ENCODE peak calls at places on chromosomes 2 and 18, in five cellular contexts. One of them, this sample, is unnamed.

GRCh38 chr18:25350561-25351201 is 1.3 kb downstream of the ZNF521 start:
- DNase-seq in A549: no peak
- DNase-seq in fibroblast of villous mesenchyme: peak; percentile 54
- DNase-seq in AG09309: no peak
- DNase-seq in fibroblast of the aortic adventitia: peak; percentile 55
- DNase-seq in this sample: no peak

GRCh38 chr2:105789745-105790466 is 45.2 kb downstream of the NCK2 start:
- DNase-seq in A549: no peak
- DNase-seq in fibroblast of villous mesenchyme: peak; percentile 68
- DNase-seq in AG09309: no peak
- DNase-seq in fibroblast of the aortic adventitia: peak; percentile 34
- DNase-seq in this sample: no peak

GRCh38 chr2:235238537-235238936 is 255.3 kb upstream of the AGAP1 start:
- DNase-seq in A549: no peak
- DNase-seq in fibroblast of villous mesenchyme: peak; percentile 47
- DNase-seq in AG09309: peak; percentile 40
- DNase-seq in fibroblast of the aortic adventitia: peak; percentile 90
- DNase-seq in this sample: no peak

GRCh38 chr2:66537001-66537400 is 102.1 kb downstream of the MEIS1 start:
- DNase-seq in A549: no peak
- DNase-seq in fibroblast of villous mesenchyme: no peak
- DNase-seq in AG09309: no peak
- DNase-seq in fibroblast of the aortic adventitia: no peak
- DNase-seq in this sample: no peak

GRCh38 chr18:13264986-13265900 is 46.7 kb downstream of the LDLRAD4 start:
- DNase-seq in A549: no peak
- DNase-seq in fibroblast of villous mesenchyme: no peak
- DNase-seq in AG09309: no peak
- DNase-seq in fibroblast of the aortic adventitia: no peak
- DNase-seq in this sample: no peak

GRCh38 chr18:34697233-34697632 is 12.9 kb upstream of the DTNA start:
- DNase-seq in A549: no peak
- DNase-seq in fibroblast of villous mesenchyme: no peak
- DNase-seq in AG09309: no peak
- DNase-seq in fibroblast of the aortic adventitia: no peak
- DNase-seq in this sample: no peak

GRCh38 chr2:105593221-105593967 is 151.3 kb upstream of the NCK2 start:
- DNase-seq in A549: no peak
- DNase-seq in fibroblast of villous mesenchyme: no peak
- DNase-seq in AG09309: no peak
- DNase-seq in fibroblast of the aortic adventitia: no peak
- DNase-seq in this sample: no peak

GRCh38 chr18:73279499-73279898 is 411.7 kb upstream of the NETO1 start:
- DNase-seq in A549: no peak
- DNase-seq in fibroblast of villous mesenchyme: no peak
- DNase-seq in AG09309: no peak
- DNase-seq in fibroblast of the aortic adventitia: peak; percentile 24
- DNase-seq in this sample: no peak

GRCh38 chr2:240162032-240162431 is 21.6 kb upstream of the OTOS start:
- DNase-seq in A549: no peak
- DNase-seq in fibroblast of villous mesenchyme: no peak
- DNase-seq in AG09309: no peak
- DNase-seq in fibroblast of the aortic adventitia: no peak
- DNase-seq in this sample: no peak

GRCh38 chr2:10675126-10675525 is 14.6 kb downstream of the NOL10 start:
- DNase-seq in A549: no peak
- DNase-seq in fibroblast of villous mesenchyme: no peak
- DNase-seq in AG09309: no peak
- DNase-seq in fibroblast of the aortic adventitia: no peak
- DNase-seq in this sample: no peak

GRCh38 chr2:64238799-64239198 is 94.6 kb upstream of the PELI1 start:
- DNase-seq in A549: no peak
- DNase-seq in fibroblast of villous mesenchyme: no peak
- DNase-seq in AG09309: no peak
- DNase-seq in fibroblast of the aortic adventitia: no peak
- DNase-seq in this sample: no peak

GRCh38 chr2:120441744-120442471 is 96.0 kb downstream of the INHBB start:
- DNase-seq in A549: no peak
- DNase-seq in fibroblast of villous mesenchyme: no peak
- DNase-seq in AG09309: no peak
- DNase-seq in fibroblast of the aortic adventitia: peak; percentile 21
- DNase-seq in this sample: no peak

GRCh38 chr2:22912398-22912797 is 472.6 kb upstream of the KLHL29 start:
- DNase-seq in A549: no peak
- DNase-seq in fibroblast of villous mesenchyme: no peak
- DNase-seq in AG09309: no peak
- DNase-seq in fibroblast of the aortic adventitia: no peak
- DNase-seq in this sample: no peak

GRCh38 chr18:48022531-48023330 is 92.3 kb upstream of the SMAD2 start:
- DNase-seq in A549: peak; percentile 68
- DNase-seq in fibroblast of villous mesenchyme: peak; percentile 67
- DNase-seq in AG09309: peak; percentile 27
- DNase-seq in fibroblast of the aortic adventitia: peak; percentile 71
- DNase-seq in this sample: no peak

GRCh38 chr2:11026286-11026921 is 114.7 kb downstream of the KCNF1 start:
- DNase-seq in A549: no peak
- DNase-seq in fibroblast of villous mesenchyme: no peak
- DNase-seq in AG09309: no peak
- DNase-seq in fibroblast of the aortic adventitia: no peak
- DNase-seq in this sample: no peak

GRCh38 chr2:234476766-234477165 is 20.1 kb downstream of the ARL4C start:
- DNase-seq in A549: no peak
- DNase-seq in fibroblast of villous mesenchyme: no peak
- DNase-seq in AG09309: no peak
- DNase-seq in fibroblast of the aortic adventitia: no peak
- DNase-seq in this sample: no peak

GRCh38 chr18:59616501-59616900 is 80.7 kb downstream of the CCBE1 start:
- DNase-seq in A549: no peak
- DNase-seq in fibroblast of villous mesenchyme: no peak
- DNase-seq in AG09309: no peak
- DNase-seq in fibroblast of the aortic adventitia: peak; percentile 39
- DNase-seq in this sample: no peak

GRCh38 chr2:172674034-172674967 is 61.3 kb upstream of the RAPGEF4 start:
- DNase-seq in A549: no peak
- DNase-seq in fibroblast of villous mesenchyme: peak; percentile 52
- DNase-seq in AG09309: no peak
- DNase-seq in fibroblast of the aortic adventitia: peak; percentile 24
- DNase-seq in this sample: no peak

GRCh38 chr2:206435738-206436137 is 7.6 kb upstream of the ADAM23 start:
- DNase-seq in A549: no peak
- DNase-seq in fibroblast of villous mesenchyme: peak; percentile 37
- DNase-seq in AG09309: no peak
- DNase-seq in fibroblast of the aortic adventitia: peak; percentile 37
- DNase-seq in this sample: no peak

GRCh38 chr2:224594840-224595239 is 9.7 kb upstream of the CUL3 start:
- DNase-seq in A549: no peak
- DNase-seq in fibroblast of villous mesenchyme: no peak
- DNase-seq in AG09309: no peak
- DNase-seq in fibroblast of the aortic adventitia: no peak
- DNase-seq in this sample: no peak

GRCh38 chr2:197209742-197210408 is 100.7 kb downstream of the ANKRD44 start:
- DNase-seq in A549: no peak
- DNase-seq in fibroblast of villous mesenchyme: no peak
- DNase-seq in AG09309: no peak
- DNase-seq in fibroblast of the aortic adventitia: no peak
- DNase-seq in this sample: no peak

GRCh38 chr18:46213295-46213694 is 109.1 kb downstream of the HAUS1 start:
- DNase-seq in A549: peak; percentile 40
- DNase-seq in fibroblast of villous mesenchyme: peak; percentile 27
- DNase-seq in AG09309: no peak
- DNase-seq in fibroblast of the aortic adventitia: peak; percentile 11
- DNase-seq in this sample: no peak

GRCh38 chr18:68713791-68714190 is 1.1 kb downstream of the TMX3 start:
- DNase-seq in A549: no peak
- DNase-seq in fibroblast of villous mesenchyme: peak; percentile 18
- DNase-seq in AG09309: no peak
- DNase-seq in fibroblast of the aortic adventitia: no peak
- DNase-seq in this sample: no peak

GRCh38 chr2:219831957-219832356 is 204.5 kb downstream of the SLC4A3 start:
- DNase-seq in A549: no peak
- DNase-seq in fibroblast of villous mesenchyme: no peak
- DNase-seq in AG09309: no peak
- DNase-seq in fibroblast of the aortic adventitia: no peak
- DNase-seq in this sample: no peak

GRCh38 chr2:99881901-99882591 is 260.3 kb downstream of the AFF3 start:
- DNase-seq in A549: no peak
- DNase-seq in fibroblast of villous mesenchyme: peak; percentile 72
- DNase-seq in AG09309: peak; percentile 78
- DNase-seq in fibroblast of the aortic adventitia: peak; percentile 73
- DNase-seq in this sample: peak; percentile 73

GRCh38 chr18:8750954-8751415 is 45.6 kb downstream of the MTCL1 start:
- DNase-seq in A549: no peak
- DNase-seq in fibroblast of villous mesenchyme: peak; percentile 98
- DNase-seq in AG09309: no peak
- DNase-seq in fibroblast of the aortic adventitia: peak; percentile 81
- DNase-seq in this sample: peak; percentile 87

GRCh38 chr2:170836027-170836426 is 19.3 kb downstream of the GAD1 start:
- DNase-seq in A549: no peak
- DNase-seq in fibroblast of villous mesenchyme: no peak
- DNase-seq in AG09309: no peak
- DNase-seq in fibroblast of the aortic adventitia: no peak
- DNase-seq in this sample: no peak

GRCh38 chr2:105175231-105175630 is 66.3 kb upstream of the GPR45 start:
- DNase-seq in A549: no peak
- DNase-seq in fibroblast of villous mesenchyme: no peak
- DNase-seq in AG09309: no peak
- DNase-seq in fibroblast of the aortic adventitia: no peak
- DNase-seq in this sample: no peak

GRCh38 chr2:147165682-147166081 is 679.1 kb upstream of the ACVR2A start:
- DNase-seq in A549: no peak
- DNase-seq in fibroblast of villous mesenchyme: peak; percentile 5
- DNase-seq in AG09309: no peak
- DNase-seq in fibroblast of the aortic adventitia: no peak
- DNase-seq in this sample: no peak

GRCh38 chr2:240781471-240782220 is 38.4 kb downstream of the KIF1A start:
- DNase-seq in A549: no peak
- DNase-seq in fibroblast of villous mesenchyme: no peak
- DNase-seq in AG09309: no peak
- DNase-seq in fibroblast of the aortic adventitia: no peak
- DNase-seq in this sample: no peak

GRCh38 chr18:12640881-12641200 is 17.1 kb downstream of the SPIRE1 start:
- DNase-seq in A549: no peak
- DNase-seq in fibroblast of villous mesenchyme: no peak
- DNase-seq in AG09309: no peak
- DNase-seq in fibroblast of the aortic adventitia: no peak
- DNase-seq in this sample: no peak

GRCh38 chr2:203948733-203949132 is 12.2 kb downstream of the ICOS start:
- DNase-seq in A549: no peak
- DNase-seq in fibroblast of villous mesenchyme: no peak
- DNase-seq in AG09309: no peak
- DNase-seq in fibroblast of the aortic adventitia: no peak
- DNase-seq in this sample: no peak

DNA sequence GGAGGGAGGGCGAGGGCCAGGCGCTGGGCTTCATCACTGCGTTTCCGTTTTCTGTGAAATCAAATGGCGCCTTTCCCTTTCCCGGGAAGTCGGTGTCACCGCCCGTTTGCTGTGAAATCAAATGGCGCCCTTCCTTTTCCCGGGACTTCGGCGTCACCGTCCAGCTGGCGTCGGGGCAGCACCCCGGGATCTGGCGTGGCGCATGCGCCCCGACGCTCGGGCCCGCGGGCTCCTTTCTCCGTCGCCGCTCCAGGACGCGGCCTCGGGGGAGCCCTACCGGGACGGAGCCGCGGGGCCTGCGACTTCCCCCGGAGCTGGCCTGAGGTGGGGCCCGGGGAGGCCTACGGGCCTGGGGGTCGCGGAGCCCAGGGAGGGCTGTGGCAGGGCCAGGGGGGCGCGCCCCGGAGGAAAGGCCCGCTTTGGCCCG is at the start of gene FAM228A:
- DNase-seq in A549: no peak
- DNase-seq in fibroblast of villous mesenchyme: no peak
- DNase-seq in AG09309: no peak
- DNase-seq in fibroblast of the aortic adventitia: no peak
- DNase-seq in this sample: no peak
- H3K4me3 ChIP-seq in A549: no peak within 1 kb of the TSS
- H3K4me3 ChIP-seq in fibroblast of villous mesenchyme: no peak within 1 kb of the TSS
- H3K4me3 ChIP-seq in AG09309: peak within 1 kb of the TSS; percentile 40
- H3K4me3 ChIP-seq in fibroblast of the aortic adventitia: peak within 1 kb of the TSS; percentile 56
- H3K4me3 ChIP-seq in this sample: no peak within 1 kb of the TSS

DNA sequence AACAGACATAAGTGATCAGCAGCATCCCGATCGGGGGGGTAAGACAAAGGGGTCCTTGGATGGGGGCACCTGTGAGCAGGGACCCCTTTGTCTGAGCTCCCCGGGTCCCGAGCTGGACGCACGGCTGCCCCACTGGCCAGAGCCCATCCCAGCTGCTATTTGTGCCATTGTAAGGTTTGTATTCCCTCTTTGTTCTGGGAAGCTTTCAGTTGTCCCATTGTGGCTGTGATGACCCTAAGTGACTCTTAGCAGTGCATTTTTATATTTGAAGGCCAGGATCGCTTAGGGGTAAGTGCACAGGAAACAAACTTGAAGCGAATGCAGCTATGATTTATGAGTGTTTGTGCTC is 80.3 kb downstream of the MBP start:
- DNase-seq in A549: no peak
- DNase-seq in fibroblast of villous mesenchyme: no peak
- DNase-seq in AG09309: no peak
- DNase-seq in fibroblast of the aortic adventitia: no peak
- DNase-seq in this sample: no peak
- TF ChIP-seq CTCF in A549: no peak
- TF ChIP-seq CTCF in fibroblast of villous mesenchyme: no peak
- TF ChIP-seq CTCF in AG09309: no peak
- TF ChIP-seq CTCF in fibroblast of the aortic adventitia: no peak
- TF ChIP-seq CTCF in this sample: no peak

GRCh38 chr2:31012384-31012783 is 125.9 kb downstream of the GALNT14 start:
- DNase-seq in A549: no peak
- DNase-seq in fibroblast of villous mesenchyme: no peak
- DNase-seq in AG09309: no peak
- DNase-seq in fibroblast of the aortic adventitia: no peak
- DNase-seq in this sample: no peak
- H3K4me3 ChIP-seq in A549: no peak overlapping the region
- H3K4me3 ChIP-seq in fibroblast of villous mesenchyme: no peak overlapping the region
- H3K4me3 ChIP-seq in AG09309: no peak overlapping the region
- H3K4me3 ChIP-seq in fibroblast of the aortic adventitia: no peak overlapping the region
- H3K4me3 ChIP-seq in this sample: no peak overlapping the region

GRCh38 chr2:162143969-162144368 is 8.1 kb downstream of the GCG start:
- DNase-seq in A549: no peak
- DNase-seq in fibroblast of villous mesenchyme: no peak
- DNase-seq in AG09309: no peak
- DNase-seq in fibroblast of the aortic adventitia: no peak
- DNase-seq in this sample: no peak
- TF ChIP-seq CTCF in A549: no peak
- TF ChIP-seq CTCF in fibroblast of villous mesenchyme: peak; percentile 17
- TF ChIP-seq CTCF in AG09309: no peak
- TF ChIP-seq CTCF in fibroblast of the aortic adventitia: no peak
- TF ChIP-seq CTCF in this sample: no peak

DNA sequence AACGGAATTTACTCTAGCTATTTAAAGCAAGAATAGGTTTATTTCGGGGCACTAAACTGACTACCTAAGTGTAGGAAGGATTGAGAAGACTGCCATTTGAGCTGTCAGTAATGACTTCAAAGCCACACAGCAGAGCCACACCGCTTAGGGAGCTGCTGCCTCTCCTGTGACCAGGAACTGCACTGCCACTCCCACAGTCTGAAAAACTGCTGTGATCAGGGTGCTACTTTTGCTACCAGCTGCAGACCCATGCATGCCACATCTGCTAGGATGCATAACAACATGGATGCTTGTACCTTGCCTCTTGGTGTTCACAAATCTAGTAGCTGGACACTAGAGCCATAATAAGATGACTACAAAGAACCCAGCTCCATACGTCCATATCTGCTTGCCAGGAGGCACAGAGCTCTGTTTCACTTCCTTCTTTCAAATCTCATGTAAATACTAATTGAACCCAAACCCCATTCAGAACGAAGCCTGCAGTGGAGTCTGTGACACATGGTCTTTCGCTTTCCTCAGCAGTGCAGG is 2.2 kb downstream of the DSG2 start:
- DNase-seq in A549: no peak
- DNase-seq in fibroblast of villous mesenchyme: no peak
- DNase-seq in AG09309: no peak
- DNase-seq in fibroblast of the aortic adventitia: no peak
- DNase-seq in this sample: no peak
- H3K4me3 ChIP-seq in A549: no peak overlapping the region
- H3K4me3 ChIP-seq in fibroblast of villous mesenchyme: no peak overlapping the region
- H3K4me3 ChIP-seq in AG09309: no peak overlapping the region
- H3K4me3 ChIP-seq in fibroblast of the aortic adventitia: no peak overlapping the region
- H3K4me3 ChIP-seq in this sample: no peak overlapping the region

This sample was measured in HFF-Myc.